ENCODE peak calls at places on chromosomes 13 and 19, in four cellular contexts. T is A549, G is transverse colon, V is left lung. Q is an unnamed sample.

GRCh38 chr13:110322126-110322827 is 15.2 kb downstream of the COL4A2 start:
- DNase-seq in T (no peak), V (no peak), G (no peak), Q (no peak)

GRCh38 chr13:91724591-91724990 is 326.2 kb downstream of the GPC5 start:
- DNase-seq in G (no peak), T (no peak), V (no peak), Q (no peak)

GRCh38 chr13:96782186-96782585 is 212.1 kb downstream of the OXGR1 start:
- DNase-seq in G (no peak), V (no peak), T (no peak), Q (no peak)

GRCh38 chr19:46076031-46076880 is 35.5 kb upstream of the IGFL4 start:
- DNase-seq in G (no peak), T (no peak), V (no peak), Q (no peak)

GRCh38 chr19:5803752-5804515 is 933 bp upstream of the NRTN start:
- DNase-seq in T (peak; percentile 83), V (peak; percentile 97), G (peak; percentile 95), Q (peak; percentile 39)

GRCh38 chr19:42207767-42208259 is 9.7 kb downstream of the DEDD2 start:
- DNase-seq in T (peak; percentile 86), G (no peak), V (peak; percentile 81), Q (no peak)

GRCh38 chr19:23996549-23996948 is 81.9 kb downstream of the ZNF726 start:
- DNase-seq in G (no peak), T (peak; percentile 35), V (no peak), Q (no peak)

GRCh38 chr19:3480383-3481091 is at the start of gene SMIM24:
- DNase-seq in V (no peak), G (peak; percentile 73), T (no peak), Q (no peak)

DNA sequence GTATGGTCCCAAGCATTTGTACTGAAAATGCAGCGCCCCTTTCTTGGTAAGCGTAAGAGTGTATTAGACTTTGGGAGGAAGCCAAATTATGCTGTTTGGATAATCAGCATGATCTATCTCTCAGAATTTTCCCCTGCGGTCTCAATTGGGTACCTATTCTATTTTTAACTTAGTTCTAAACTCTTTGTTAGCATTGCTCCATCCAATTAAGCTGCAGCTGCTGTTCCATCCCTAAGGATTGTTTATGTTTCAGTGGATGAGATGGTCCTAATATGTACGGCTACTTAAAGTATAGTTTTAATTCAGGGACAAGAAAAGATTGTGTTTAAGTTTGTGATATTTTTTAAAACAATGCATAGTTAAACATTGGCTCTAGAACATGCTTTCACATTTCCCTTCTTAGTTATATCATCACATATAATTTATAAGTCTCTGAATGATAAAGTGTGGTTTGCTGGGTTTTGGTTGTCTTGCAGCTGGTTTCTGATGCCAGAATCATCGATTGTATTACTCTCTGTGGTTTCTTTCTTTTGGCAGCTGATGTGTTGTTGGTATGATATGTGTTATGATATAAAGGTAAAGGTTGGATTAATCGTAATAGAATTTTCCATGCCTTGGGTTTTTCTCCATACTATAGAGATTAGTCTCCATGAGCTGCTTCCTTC is 15.1 kb downstream of the POLR1D start:
- DNase-seq in T (no peak), G (no peak), V (no peak), Q (no peak)
- H3K27ac ChIP-seq in T (no peak overlapping the region), G (no peak overlapping the region), V (no peak overlapping the region), Q (no peak overlapping the region)

GRCh38 chr19:29809795-29810503 is 1.8 kb upstream of the CCNE1 start:
- DNase-seq in V (peak; percentile 8), T (no peak), G (no peak), Q (no peak)

GRCh38 chr19:29812881-29813275 is 1.1 kb downstream of the CCNE1 start:
- DNase-seq in V (no peak), T (no peak), G (no peak), Q (no peak)

GRCh38 chr19:29812080-29812880 is 489 bp downstream of the CCNE1 start:
- DNase-seq in G (peak; percentile 43), T (no peak), V (peak; percentile 86), Q (no peak)

GRCh38 chr19:29810504-29810871 is 1.3 kb upstream of the CCNE1 start:
- DNase-seq in G (peak; percentile 14), V (peak; percentile 21), T (no peak), Q (no peak)

DNA sequence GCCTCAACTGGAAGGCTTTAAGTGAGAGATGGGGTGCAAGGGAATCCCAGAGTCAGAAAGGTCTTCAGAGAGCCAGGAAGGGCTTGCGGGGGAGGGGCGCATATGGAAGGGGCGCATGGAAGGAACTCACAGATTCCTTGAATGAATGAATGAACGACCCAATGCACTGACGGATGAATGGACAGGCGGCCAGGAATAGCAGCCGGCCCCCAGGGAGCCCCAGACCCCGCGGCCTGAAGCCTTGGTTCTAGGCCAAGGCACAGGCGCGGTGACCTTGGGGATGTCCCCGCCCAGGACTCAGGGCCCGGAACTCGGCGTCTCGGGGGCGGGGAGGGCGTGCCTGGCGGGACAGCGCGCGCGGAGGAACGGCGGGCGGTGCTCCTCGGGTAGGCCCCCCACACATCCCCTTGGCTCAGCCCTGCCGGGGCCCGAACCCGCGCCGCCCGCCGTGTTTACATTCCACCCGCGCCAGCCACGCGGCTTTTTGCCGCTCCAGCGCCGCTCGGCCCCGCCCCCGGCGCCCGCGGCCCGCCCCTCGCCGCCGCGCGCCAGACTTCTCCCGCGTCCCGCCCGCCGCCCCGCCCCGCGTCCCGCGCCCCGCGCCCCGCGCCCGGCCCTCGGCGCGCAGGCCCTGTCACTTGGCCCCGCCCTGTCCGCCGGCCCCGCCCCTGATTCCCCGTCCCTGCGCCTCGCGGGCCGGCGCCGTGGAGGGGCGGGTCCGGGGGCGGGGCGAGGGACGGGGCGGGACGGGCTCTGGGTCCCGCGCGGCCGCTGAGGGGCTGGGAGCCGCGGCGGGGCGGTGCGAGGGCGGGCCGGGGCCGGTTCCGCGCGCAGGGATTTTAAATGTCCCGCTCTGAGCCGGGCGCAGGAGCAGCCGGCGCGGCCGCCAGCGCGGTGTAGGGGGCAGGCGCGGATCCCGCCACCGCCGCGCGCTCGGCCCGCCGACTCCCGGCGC is at the start of gene CCNE1:
- DNase-seq in T (peak; percentile 93), V (peak; percentile 98), G (peak; percentile 97), Q (no peak)
- H3K27ac ChIP-seq in T (peak within 1 kb of the TSS; percentile 88), V (no peak within 1 kb of the TSS), G (peak within 1 kb of the TSS; percentile 83), Q (peak within 1 kb of the TSS; percentile 75)

DNA sequence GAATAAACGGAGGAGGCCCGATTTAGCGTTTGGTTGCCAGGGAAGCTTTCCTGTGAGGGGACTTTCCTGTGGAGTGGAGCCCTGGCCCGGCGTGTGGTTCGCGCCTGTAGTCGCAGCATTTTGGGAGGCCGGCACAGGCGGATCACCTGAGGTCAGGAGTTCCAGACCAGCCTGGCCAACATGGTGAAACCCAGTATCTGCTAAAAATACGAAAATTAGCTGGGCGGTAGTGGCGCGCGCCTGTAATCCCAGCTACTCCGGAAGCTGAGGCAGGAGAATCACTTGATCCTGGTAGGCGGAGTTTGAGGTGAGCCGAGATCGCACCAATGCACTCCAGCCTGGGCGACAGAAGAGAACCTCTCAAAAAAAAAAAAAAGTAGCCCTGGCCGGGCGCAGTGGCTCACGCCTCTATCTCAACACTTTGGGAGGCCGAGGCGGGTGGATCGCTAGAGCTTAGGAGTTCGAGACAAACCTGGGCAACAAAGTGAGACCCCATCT is 6.9 kb downstream of the KANK3 start:
- DNase-seq in T (no peak), V (no peak), G (no peak), Q (no peak)
- H3K27ac ChIP-seq in T (no peak overlapping the region), V (no peak overlapping the region), G (no peak overlapping the region), Q (no peak overlapping the region)

GRCh38 chr13:60260440-60260839 is 96.7 kb upstream of the DIAPH3 start:
- DNase-seq in G (no peak), V (no peak), T (no peak), Q (no peak)
- H3K27ac ChIP-seq in G (no peak overlapping the region), V (no peak overlapping the region), T (no peak overlapping the region), Q (no peak overlapping the region)

GRCh38 chr13:98007001-98007400 is 53.5 kb downstream of the IPO5 start:
- DNase-seq in V (no peak), T (no peak), G (no peak), Q (no peak)
- H3K27ac ChIP-seq in V (no peak overlapping the region), T (no peak overlapping the region), G (no peak overlapping the region), Q (no peak overlapping the region)

GRCh38 chr19:44019498-44019897 is 5.7 kb upstream of the ZNF222 start:
- DNase-seq in T (no peak), G (no peak), V (no peak), Q (no peak)
- H3K27ac ChIP-seq in T (no peak overlapping the region), G (no peak overlapping the region), V (no peak overlapping the region), Q (no peak overlapping the region)

DNA sequence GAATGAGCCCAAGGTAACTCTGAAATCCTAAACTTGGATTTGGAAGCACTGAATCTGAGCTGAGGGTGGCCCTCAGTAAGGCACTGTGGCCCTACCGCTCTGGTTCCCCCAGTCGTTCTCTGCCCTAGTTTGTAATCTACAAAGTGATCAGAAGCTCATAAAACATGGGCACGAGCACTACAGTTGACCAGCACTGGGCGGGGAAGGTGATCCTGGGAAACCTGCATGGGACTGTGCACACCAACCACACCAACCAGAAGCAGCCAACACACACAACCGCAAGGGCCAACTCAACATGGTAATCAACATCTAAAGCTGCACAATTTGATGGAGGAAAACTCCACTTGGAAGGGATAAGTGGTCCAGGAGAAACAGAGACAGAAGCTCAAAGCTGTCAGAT is 22.9 kb downstream of the SLC7A1 start:
- DNase-seq in G (peak; percentile 73), V (no peak), T (no peak), Q (no peak)
- H3K27ac ChIP-seq in G (peak overlapping the region; percentile 73), V (no peak overlapping the region), T (no peak overlapping the region), Q (no peak overlapping the region)

DNA sequence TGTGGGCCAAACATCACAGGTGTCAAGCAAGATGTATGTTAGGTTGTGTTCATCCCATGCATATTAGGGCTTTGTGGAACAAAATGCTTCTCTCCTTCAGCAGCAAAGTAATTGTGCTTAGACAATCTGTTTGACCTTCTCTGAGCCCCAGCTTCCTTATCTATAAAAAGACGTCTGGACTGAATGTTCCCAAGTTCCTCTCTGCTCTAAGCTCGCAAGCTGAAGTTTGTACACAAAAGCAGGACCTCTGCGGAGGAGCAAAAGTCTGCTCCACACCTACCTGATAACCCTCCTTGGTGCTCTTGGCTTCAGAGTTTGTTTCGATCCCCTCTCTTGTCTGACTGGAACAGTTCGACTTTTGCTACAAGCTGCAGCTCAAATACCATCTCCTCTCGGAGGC is 95.7 kb upstream of the UBL3 start:
- DNase-seq in T (no peak), G (no peak), V (no peak), Q (no peak)
- H3K27ac ChIP-seq in T (no peak overlapping the region), G (no peak overlapping the region), V (no peak overlapping the region), Q (no peak overlapping the region)